ENCODE peak calls at places on chromosomes 7 and 10, in seven cellular contexts. L is GM20000, N is chondrocyte, J is prostate gland, I is dorsolateral prefrontal cortex, E is tibial artery, F is heart right ventricle. Y is an unnamed sample.

GRCh38 chr10:154348-154747 is 19.1 kb downstream of the ZMYND11 start:
- DNase-seq in L (no peak), N (no peak), J (no peak), I (no peak), E (no peak), F (no peak), Y (no peak)

GRCh38 chr10:34323197-34323596 is 491.9 kb downstream of the PARD3 start:
- DNase-seq in L (no peak), N (no peak), J (no peak), I (no peak), E (no peak), F (no peak), Y (no peak)

GRCh38 chr10:98460837-98461499 is 14.2 kb upstream of the HPS1 start:
- DNase-seq in L (no peak), N (no peak), J (no peak), I (no peak), E (peak; percentile 50), F (no peak), Y (no peak)

GRCh38 chr7:70752794-70753241 is 379.1 kb upstream of the GALNT17 start:
- DNase-seq in L (no peak), N (no peak), J (no peak), I (no peak), E (no peak), F (no peak), Y (no peak)

GRCh38 chr7:81285142-81285871 is 366.5 kb upstream of the SEMA3C start:
- DNase-seq in L (no peak), N (no peak), J (no peak), I (no peak), E (no peak), F (no peak), Y (no peak)

GRCh38 chr7:31160956-31161355 is 108.8 kb downstream of the ADCYAP1R1 start:
- DNase-seq in L (no peak), N (no peak), J (no peak), I (no peak), E (no peak), F (no peak), Y (no peak)

GRCh38 chr10:43299579-43299978 is 32.7 kb upstream of the RASGEF1A start:
- DNase-seq in L (no peak), N (no peak), J (no peak), I (no peak), E (no peak), F (no peak), Y (no peak)

GRCh38 chr10:116742367-116743265 is at the start of gene HSPA12A:
- DNase-seq in L (peak; percentile 93), N (no peak), J (peak; percentile 64), I (peak; percentile 55), E (peak; percentile 81), F (peak; percentile 82), Y (peak; percentile 81)

GRCh38 chr7:100435401-100436304 is 644 bp downstream of the PPP1R35 start:
- DNase-seq in L (peak; percentile 63), N (peak; percentile 83), J (peak; percentile 36), I (no peak), E (no peak), F (peak; percentile 42), Y (no peak)

GRCh38 chr10:51747211-51747610 is 47.8 kb upstream of the CSTF2T start:
- DNase-seq in L (no peak), N (no peak), J (no peak), I (no peak), E (no peak), F (no peak), Y (no peak)

GRCh38 chr7:26857170-26857533 is 7.2 kb downstream of the SKAP2 start:
- DNase-seq in L (no peak), N (no peak), J (no peak), I (no peak), E (no peak), F (no peak), Y (no peak)

GRCh38 chr7:143380646-143381426 is at the start of gene ZYX:
- DNase-seq in L (peak; percentile 98), N (peak; percentile 97), J (peak; percentile 93), I (peak; percentile 84), E (peak; percentile 97), F (peak; percentile 97), Y (peak; percentile 87)

GRCh38 chr7:158811461-158811860 is 17.8 kb downstream of the ESYT2 start:
- DNase-seq in L (no peak), N (no peak), J (no peak), I (no peak), E (peak; percentile 50), F (no peak), Y (no peak)

GRCh38 chr7:116524609-116525297 is at the start of gene CAV1:
- DNase-seq in L (peak; percentile 61), N (peak; percentile 95), J (peak; percentile 75), I (peak; percentile 29), E (peak; percentile 89), F (peak; percentile 91), Y (no peak)

GRCh38 chr7:32893225-32893560 is 1.6 kb upstream of the KBTBD2 start:
- DNase-seq in L (no peak), N (no peak), J (no peak), I (no peak), E (no peak), F (no peak), Y (no peak)

GRCh38 chr10:131033166-131034085 is 278.1 kb downstream of the TCERG1L start:
- DNase-seq in L (no peak), N (peak; percentile 65), J (no peak), I (no peak), E (no peak), F (no peak), Y (peak; percentile 58)

GRCh38 chr10:21494221-21495001 is 31.1 kb downstream of the SKIDA1 start:
- DNase-seq in L (peak; percentile 58), N (no peak), J (no peak), I (no peak), E (no peak), F (peak; percentile 52), Y (peak; percentile 72)

GRCh38 chr10:11757452-11757819 is 15.3 kb downstream of the ECHDC3 start:
- DNase-seq in L (no peak), N (no peak), J (peak; percentile 65), I (no peak), E (peak; percentile 85), F (peak; percentile 25), Y (no peak)

GRCh38 chr7:75650062-75650461 is 88.7 kb downstream of the HIP1 start:
- DNase-seq in L (no peak), N (no peak), J (no peak), I (no peak), E (no peak), F (no peak), Y (no peak)

GRCh38 chr10:767211-767610 is 77.7 kb upstream of the DIP2C start:
- DNase-seq in L (no peak), N (no peak), J (no peak), I (no peak), E (no peak), F (no peak), Y (no peak)

GRCh38 chr7:149197675-149198074 is 2.3 kb downstream of the ZNF282 start:
- DNase-seq in L (no peak), N (no peak), J (no peak), I (no peak), E (no peak), F (no peak), Y (no peak)

GRCh38 chr7:149195180-149196150 is at the start of gene ZNF282:
- DNase-seq in L (peak; percentile 96), N (peak; percentile 99), J (peak; percentile 92), I (peak; percentile 89), E (peak; percentile 90), F (peak; percentile 89), Y (peak; percentile 92)

GRCh38 chr7:149194799-149195179 is 557 bp upstream of the ZNF282 start:
- DNase-seq in L (no peak), N (no peak), J (no peak), I (no peak), E (no peak), F (no peak), Y (no peak)

GRCh38 chr7:149196705-149197171 is 1.4 kb downstream of the ZNF282 start:
- DNase-seq in L (peak; percentile 63), N (no peak), J (no peak), I (no peak), E (no peak), F (no peak), Y (no peak)

GRCh38 chr7:149196151-149196704 is 882 bp downstream of the ZNF282 start:
- DNase-seq in L (peak; percentile 29), N (no peak), J (no peak), I (no peak), E (no peak), F (no peak), Y (no peak)
- TF ChIP-seq CTCF in L (no peak), N (no peak), J (no peak), I (no peak), E (no peak), F (no peak), Y (no peak)

GRCh38 chr7:85000973-85001372 is 185.9 kb downstream of the SEMA3D start:
- DNase-seq in L (no peak), N (no peak), J (no peak), I (no peak), E (no peak), F (no peak), Y (no peak)

GRCh38 chr7:84997626-84998025 is 189.2 kb downstream of the SEMA3D start:
- DNase-seq in L (no peak), N (no peak), J (no peak), I (no peak), E (no peak), F (no peak), Y (no peak)

GRCh38 chr7:85001493-85002345 is 185.1 kb downstream of the SEMA3D start:
- DNase-seq in L (no peak), N (no peak), J (no peak), I (no peak), E (no peak), F (no peak), Y (no peak)

GRCh38 chr7:84999450-84999849 is 187.4 kb downstream of the SEMA3D start:
- DNase-seq in L (no peak), N (no peak), J (no peak), I (no peak), E (no peak), F (no peak), Y (no peak)

GRCh38 chr7:84998665-84999064 is 188.2 kb downstream of the SEMA3D start:
- DNase-seq in L (no peak), N (no peak), J (no peak), I (no peak), E (no peak), F (no peak), Y (no peak)
- TF ChIP-seq CTCF in L (no peak), N (peak; percentile 36), J (peak; percentile 9), I (no peak), E (no peak), F (no peak), Y (peak; percentile 60)

GRCh38 chr10:125547010-125547650 is 135.8 kb downstream of the TEX36 start:
- DNase-seq in L (no peak), N (no peak), J (no peak), I (no peak), E (no peak), F (no peak), Y (no peak)
- TF ChIP-seq CTCF in L (no peak), N (no peak), J (no peak), I (no peak), E (no peak), F (no peak), Y (no peak)

GRCh38 chr10:106680061-106680460 is 484.4 kb downstream of the SORCS1 start:
- DNase-seq in L (no peak), N (no peak), J (no peak), I (no peak), E (no peak), F (no peak), Y (no peak)

GRCh38 chr10:106679314-106679713 is 485.2 kb downstream of the SORCS1 start:
- DNase-seq in L (no peak), N (no peak), J (no peak), I (no peak), E (no peak), F (no peak), Y (no peak)

GRCh38 chr10:106682175-106682574 is 482.3 kb downstream of the SORCS1 start:
- DNase-seq in L (no peak), N (no peak), J (no peak), I (no peak), E (no peak), F (no peak), Y (no peak)
- TF ChIP-seq CTCF in L (no peak), N (peak; percentile 45), J (no peak), I (peak; percentile 69), E (no peak), F (no peak), Y (no peak)

Y was measured in type B pancreatic cell.